ENCODE peak calls at places on chromosomes 12 and 14, in ten cellular contexts. One of them, this sample, is unnamed.

GRCh38 chr12:6773662-6774351 is 1.5 kb downstream of the LAG3 start:
- DNase-seq in HCT116: no peak
- DNase-seq in cardiac muscle cell: no peak
- DNase-seq in IMR-90: no peak
- DNase-seq in transverse colon: no peak
- DNase-seq in hepatocyte: no peak
- DNase-seq in endodermal cell: peak; percentile 81
- DNase-seq in fibroblast of lung: no peak
- DNase-seq in psoas muscle: no peak
- DNase-seq in OCI-LY7: no peak
- DNase-seq in this sample: no peak

GRCh38 chr12:125533434-125534029 is 468.3 kb downstream of the AACS start:
- DNase-seq in hepatocyte: peak; percentile 76
- DNase-seq in OCI-LY7: peak; percentile 56
- DNase-seq in fibroblast of lung: no peak
- DNase-seq in IMR-90: no peak
- DNase-seq in HCT116: no peak
- DNase-seq in psoas muscle: no peak
- DNase-seq in endodermal cell: peak; percentile 96
- DNase-seq in transverse colon: peak; percentile 25
- DNase-seq in cardiac muscle cell: no peak
- DNase-seq in this sample: no peak

GRCh38 chr12:75913502-75914110 is 118.0 kb downstream of the PHLDA1 start:
- DNase-seq in transverse colon: no peak
- DNase-seq in cardiac muscle cell: peak; percentile 54
- DNase-seq in fibroblast of lung: no peak
- DNase-seq in psoas muscle: no peak
- DNase-seq in OCI-LY7: peak; percentile 38
- DNase-seq in hepatocyte: no peak
- DNase-seq in IMR-90: no peak
- DNase-seq in endodermal cell: no peak
- DNase-seq in HCT116: no peak
- DNase-seq in this sample: no peak

GRCh38 chr12:2397356-2398045 is 344.7 kb downstream of the CACNA1C start:
- DNase-seq in psoas muscle: no peak
- DNase-seq in fibroblast of lung: no peak
- DNase-seq in endodermal cell: no peak
- DNase-seq in cardiac muscle cell: no peak
- DNase-seq in transverse colon: no peak
- DNase-seq in IMR-90: no peak
- DNase-seq in OCI-LY7: no peak
- DNase-seq in hepatocyte: no peak
- DNase-seq in HCT116: peak; percentile 26
- DNase-seq in this sample: no peak

GRCh38 chr12:62882140-62882539 is 52.8 kb downstream of the PPM1H start:
- DNase-seq in OCI-LY7: peak; percentile 24
- DNase-seq in cardiac muscle cell: no peak
- DNase-seq in HCT116: no peak
- DNase-seq in transverse colon: no peak
- DNase-seq in fibroblast of lung: no peak
- DNase-seq in endodermal cell: no peak
- DNase-seq in IMR-90: no peak
- DNase-seq in hepatocyte: no peak
- DNase-seq in psoas muscle: no peak
- DNase-seq in this sample: no peak

GRCh38 chr14:45610303-45610702 is 357.3 kb upstream of the MIS18BP1 start:
- DNase-seq in hepatocyte: peak; percentile 47
- DNase-seq in cardiac muscle cell: no peak
- DNase-seq in transverse colon: no peak
- DNase-seq in endodermal cell: no peak
- DNase-seq in IMR-90: no peak
- DNase-seq in OCI-LY7: no peak
- DNase-seq in psoas muscle: no peak
- DNase-seq in fibroblast of lung: peak; percentile 1
- DNase-seq in HCT116: no peak
- DNase-seq in this sample: peak; percentile 44

GRCh38 chr12:124940393-124941169 is 26.1 kb upstream of the UBC start:
- DNase-seq in hepatocyte: peak; percentile 95
- DNase-seq in OCI-LY7: peak; percentile 90
- DNase-seq in psoas muscle: peak; percentile 92
- DNase-seq in IMR-90: peak; percentile 87
- DNase-seq in transverse colon: peak; percentile 95
- DNase-seq in fibroblast of lung: peak; percentile 88
- DNase-seq in endodermal cell: peak; percentile 98
- DNase-seq in HCT116: peak; percentile 86
- DNase-seq in cardiac muscle cell: peak; percentile 93
- DNase-seq in this sample: peak; percentile 89

GRCh38 chr12:49187184-49187583 is 1.7 kb downstream of the TUBA1A start:
- DNase-seq in cardiac muscle cell: peak; percentile 54
- DNase-seq in fibroblast of lung: peak; percentile 81
- DNase-seq in psoas muscle: peak; percentile 18
- DNase-seq in OCI-LY7: no peak
- DNase-seq in endodermal cell: no peak
- DNase-seq in HCT116: no peak
- DNase-seq in transverse colon: no peak
- DNase-seq in hepatocyte: peak; percentile 32
- DNase-seq in IMR-90: peak; percentile 61
- DNase-seq in this sample: no peak

GRCh38 chr12:44531349-44531905 is 344.7 kb downstream of the NELL2 start:
- DNase-seq in endodermal cell: no peak
- DNase-seq in OCI-LY7: no peak
- DNase-seq in psoas muscle: no peak
- DNase-seq in fibroblast of lung: no peak
- DNase-seq in cardiac muscle cell: no peak
- DNase-seq in transverse colon: no peak
- DNase-seq in hepatocyte: no peak
- DNase-seq in IMR-90: no peak
- DNase-seq in HCT116: no peak
- DNase-seq in this sample: no peak

GRCh38 chr12:119644930-119645329 is 23.0 kb upstream of the PRKAB1 start:
- DNase-seq in fibroblast of lung: no peak
- DNase-seq in cardiac muscle cell: no peak
- DNase-seq in IMR-90: no peak
- DNase-seq in HCT116: no peak
- DNase-seq in hepatocyte: no peak
- DNase-seq in transverse colon: no peak
- DNase-seq in psoas muscle: no peak
- DNase-seq in endodermal cell: no peak
- DNase-seq in OCI-LY7: no peak
- DNase-seq in this sample: no peak

GRCh38 chr14:90256354-90257131 is at the start of gene PSMC1:
- DNase-seq in psoas muscle: peak; percentile 90
- DNase-seq in endodermal cell: peak; percentile 96
- DNase-seq in OCI-LY7: peak; percentile 94
- DNase-seq in hepatocyte: peak; percentile 94
- DNase-seq in IMR-90: peak; percentile 97
- DNase-seq in transverse colon: peak; percentile 93
- DNase-seq in fibroblast of lung: peak; percentile 97
- DNase-seq in HCT116: peak; percentile 91
- DNase-seq in cardiac muscle cell: peak; percentile 95
- DNase-seq in this sample: peak; percentile 91
- H3K36me3 ChIP-seq in psoas muscle: peaks cover 32% of the 10 kb centered on the region
- H3K36me3 ChIP-seq in endodermal cell: peaks cover 35% of the 10 kb centered on the region
- H3K36me3 ChIP-seq in OCI-LY7: peaks cover 37% of the 10 kb centered on the region
- H3K36me3 ChIP-seq in hepatocyte: no peaks in the 10 kb centered on the region
- H3K36me3 ChIP-seq in IMR-90: peaks cover 6% of the 10 kb centered on the region
- H3K36me3 ChIP-seq in transverse colon: no peaks in the 10 kb centered on the region
- H3K36me3 ChIP-seq in fibroblast of lung: peaks cover 2% of the 10 kb centered on the region
- H3K36me3 ChIP-seq in HCT116: peaks cover 22% of the 10 kb centered on the region
- H3K36me3 ChIP-seq in cardiac muscle cell: peaks cover 24% of the 10 kb centered on the region
- H3K36me3 ChIP-seq in this sample: peaks cover 6% of the 10 kb centered on the region

GRCh38 chr14:35949933-35950332 is 123.8 kb downstream of the BRMS1L start:
- DNase-seq in OCI-LY7: no peak
- DNase-seq in HCT116: no peak
- DNase-seq in cardiac muscle cell: peak; percentile 5
- DNase-seq in IMR-90: no peak
- DNase-seq in hepatocyte: peak; percentile 31
- DNase-seq in fibroblast of lung: no peak
- DNase-seq in transverse colon: no peak
- DNase-seq in endodermal cell: no peak
- DNase-seq in psoas muscle: no peak
- DNase-seq in this sample: no peak

GRCh38 chr14:35940291-35940690 is 114.2 kb downstream of the BRMS1L start:
- DNase-seq in HCT116: no peak
- DNase-seq in psoas muscle: no peak
- DNase-seq in endodermal cell: no peak
- DNase-seq in cardiac muscle cell: no peak
- DNase-seq in fibroblast of lung: peak; percentile 6
- DNase-seq in transverse colon: no peak
- DNase-seq in IMR-90: no peak
- DNase-seq in hepatocyte: no peak
- DNase-seq in OCI-LY7: no peak
- DNase-seq in this sample: no peak

GRCh38 chr14:35944847-35945246 is 118.7 kb downstream of the BRMS1L start:
- DNase-seq in psoas muscle: no peak
- DNase-seq in cardiac muscle cell: no peak
- DNase-seq in OCI-LY7: peak; percentile 49
- DNase-seq in fibroblast of lung: no peak
- DNase-seq in IMR-90: no peak
- DNase-seq in transverse colon: peak; percentile 26
- DNase-seq in HCT116: peak; percentile 64
- DNase-seq in endodermal cell: peak; percentile 86
- DNase-seq in hepatocyte: peak; percentile 20
- DNase-seq in this sample: peak; percentile 35
- TF ChIP-seq CTCF in psoas muscle: no peak
- TF ChIP-seq CTCF in cardiac muscle cell: no peak
- TF ChIP-seq CTCF in OCI-LY7: peak; percentile 78
- TF ChIP-seq CTCF in fibroblast of lung: no peak
- TF ChIP-seq CTCF in IMR-90: no peak
- TF ChIP-seq CTCF in transverse colon: peak; percentile 19
- TF ChIP-seq CTCF in HCT116: peak; percentile 16
- TF ChIP-seq CTCF in endodermal cell: peak; percentile 74
- TF ChIP-seq CTCF in hepatocyte: peak; percentile 12
- TF ChIP-seq CTCF in this sample: peak; percentile 46

DNA sequence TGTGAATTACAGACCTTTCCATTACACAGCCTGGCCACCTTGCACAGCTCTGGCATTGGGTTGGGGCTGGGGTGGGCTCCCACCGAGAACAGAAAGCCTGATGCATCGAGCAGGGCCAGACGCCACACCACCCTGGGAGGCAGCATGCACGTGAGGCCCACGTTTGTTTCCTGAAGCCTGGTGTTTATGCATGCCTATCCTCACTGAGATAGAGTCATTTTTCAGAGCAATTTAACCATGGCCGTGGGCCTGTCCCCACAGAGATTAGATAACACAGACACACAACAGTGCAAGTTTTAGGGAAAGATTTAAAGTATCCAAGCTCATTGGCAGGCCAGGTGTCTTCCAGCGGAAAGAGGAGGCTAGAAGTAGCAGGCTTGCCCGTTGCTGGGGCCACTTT is 287.5 kb upstream of the PWP1 start:
- DNase-seq in OCI-LY7: no peak
- DNase-seq in hepatocyte: no peak
- DNase-seq in transverse colon: no peak
- DNase-seq in psoas muscle: no peak
- DNase-seq in HCT116: no peak
- DNase-seq in cardiac muscle cell: no peak
- DNase-seq in IMR-90: no peak
- DNase-seq in endodermal cell: no peak
- DNase-seq in fibroblast of lung: no peak
- DNase-seq in this sample: no peak
- H3K4me3 ChIP-seq in OCI-LY7: no peak overlapping the region
- H3K4me3 ChIP-seq in hepatocyte: no peak overlapping the region
- H3K4me3 ChIP-seq in transverse colon: no peak overlapping the region
- H3K4me3 ChIP-seq in psoas muscle: no peak overlapping the region
- H3K4me3 ChIP-seq in HCT116: no peak overlapping the region
- H3K4me3 ChIP-seq in cardiac muscle cell: no peak overlapping the region
- H3K4me3 ChIP-seq in IMR-90: no peak overlapping the region
- H3K4me3 ChIP-seq in endodermal cell: no peak overlapping the region
- H3K4me3 ChIP-seq in fibroblast of lung: no peak overlapping the region
- H3K4me3 ChIP-seq in this sample: no peak overlapping the region

DNA sequence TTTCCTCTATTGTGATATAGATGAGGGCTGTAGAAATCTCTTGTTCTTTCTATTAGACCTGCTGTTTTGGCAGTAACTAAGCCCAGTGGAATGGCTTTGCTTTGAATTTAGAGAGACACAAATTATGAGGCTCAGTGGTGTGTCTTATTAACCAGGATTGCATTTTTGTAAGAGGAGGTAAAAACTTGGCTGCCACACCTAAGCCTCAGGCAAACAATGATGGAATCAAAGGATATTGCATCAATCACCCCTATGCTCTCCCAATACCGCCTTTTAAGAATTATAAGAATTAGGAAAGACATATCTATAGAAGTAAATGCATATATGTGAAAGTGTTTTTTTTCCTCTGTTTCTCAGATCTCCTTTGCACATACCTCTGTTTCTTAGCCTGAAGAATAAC is 63.3 kb downstream of the ACSS3 start:
- DNase-seq in psoas muscle: no peak
- DNase-seq in HCT116: no peak
- DNase-seq in OCI-LY7: no peak
- DNase-seq in endodermal cell: no peak
- DNase-seq in cardiac muscle cell: no peak
- DNase-seq in fibroblast of lung: no peak
- DNase-seq in hepatocyte: no peak
- DNase-seq in IMR-90: no peak
- DNase-seq in transverse colon: no peak
- DNase-seq in this sample: peak; percentile 61
- H3K36me3 ChIP-seq in psoas muscle: peaks cover 31% of the 10 kb centered on the region
- H3K36me3 ChIP-seq in HCT116: no peaks in the 10 kb centered on the region
- H3K36me3 ChIP-seq in OCI-LY7: no peaks in the 10 kb centered on the region
- H3K36me3 ChIP-seq in endodermal cell: peaks cover 29% of the 10 kb centered on the region
- H3K36me3 ChIP-seq in cardiac muscle cell: no peaks in the 10 kb centered on the region
- H3K36me3 ChIP-seq in fibroblast of lung: no peaks in the 10 kb centered on the region
- H3K36me3 ChIP-seq in hepatocyte: no peaks in the 10 kb centered on the region
- H3K36me3 ChIP-seq in IMR-90: no peaks in the 10 kb centered on the region
- H3K36me3 ChIP-seq in transverse colon: no peaks in the 10 kb centered on the region
- H3K36me3 ChIP-seq in this sample: no peaks in the 10 kb centered on the region

This sample was measured in bronchial epithelial cell.